ENCODE peak calls at places on chromosomes 2 and 18, in six cellular contexts. D, F, X, S, K and I are unnamed samples.

GRCh38 chr2:5980351-5981054 is 288.3 kb downstream of the SOX11 start:
- DNase-seq in X (no peak), D (no peak), F (no peak), K (no peak), S (no peak), I (no peak)

GRCh38 chr18:3830604-3831003 is 380.6 kb downstream of the TGIF1 start:
- DNase-seq in S (no peak), K (no peak), X (no peak), F (no peak), D (no peak), I (no peak)

GRCh38 chr2:156189143-156189542 is 143.4 kb downstream of the NR4A2 start:
- DNase-seq in X (no peak), F (no peak), K (no peak), S (no peak), D (no peak), I (peak)

GRCh38 chr2:135657806-135658582 is 83.7 kb upstream of the UBXN4 start:
- DNase-seq in F (no peak), S (no peak), X (no peak), D (no peak), K (peak), I (no peak)

GRCh38 chr2:107007927-107008326 is 122.0 kb upstream of the ST6GAL2 start:
- DNase-seq in D (no peak), K (no peak), S (no peak), X (no peak), F (no peak), I (no peak)

GRCh38 chr2:47065343-47065742 is 89.8 kb downstream of the STPG4 start:
- DNase-seq in D (no peak), S (no peak), K (no peak), F (no peak), X (no peak), I (no peak)

GRCh38 chr2:110759411-110759810 is 27.0 kb downstream of the ACOXL start:
- DNase-seq in X (no peak), K (no peak), F (no peak), S (no peak), D (no peak), I (no peak)

GRCh38 chr18:76994086-76994654 is 138.4 kb downstream of the MBP start:
- DNase-seq in D (no peak), S (no peak), K (no peak), F (no peak), X (no peak), I (peak)

GRCh38 chr18:45920367-45920766 is 46.8 kb downstream of the EPG5 start:
- DNase-seq in F (peak), K (no peak), S (peak), X (no peak), D (peak), I (no peak)

GRCh38 chr2:199987586-199987985 is 32.2 kb downstream of the MAIP1 start:
- DNase-seq in K (no peak), D (no peak), S (no peak), F (no peak), X (no peak), I (no peak)

GRCh38 chr2:240704651-240705050 is 13.0 kb downstream of the AQP12A start:
- DNase-seq in F (no peak), D (no peak), K (no peak), X (no peak), S (no peak), I (no peak)

GRCh38 chr18:49786019-49786720 is 27.2 kb downstream of the ACAA2 start:
- DNase-seq in K (no peak), D (no peak), X (no peak), F (no peak), S (no peak), I (no peak)

GRCh38 chr2:121506187-121506586 is 24.5 kb upstream of the RNU4ATAC start:
- DNase-seq in F (no peak), D (no peak), X (no peak), S (no peak), K (no peak), I (no peak)

GRCh38 chr2:147133273-147133901 is 711.4 kb upstream of the ACVR2A start:
- DNase-seq in F (no peak), S (no peak), D (no peak), K (no peak), X (no peak), I (no peak)

GRCh38 chr2:62099523-62100175 is 96.3 kb upstream of the B3GNT2 start:
- DNase-seq in X (no peak), K (no peak), F (no peak), S (no peak), D (no peak), I (no peak)

GRCh38 chr18:28652654-28653053 is 475.7 kb upstream of the CDH2 start:
- DNase-seq in D (no peak), S (no peak), F (no peak), K (no peak), X (no peak), I (no peak)

GRCh38 chr2:224369028-224369632 is 32.8 kb downstream of the FAM124B start:
- DNase-seq in X (no peak), S (no peak), F (no peak), K (no peak), D (no peak), I (peak)

GRCh38 chr18:36249392-36249791 is 48.1 kb upstream of the FHOD3 start:
- DNase-seq in S (no peak), D (no peak), K (no peak), F (no peak), X (no peak), I (no peak)

GRCh38 chr2:111710613-111711012 is 173.4 kb downstream of the ANAPC1 start:
- DNase-seq in D (no peak), F (no peak), S (no peak), K (no peak), X (no peak), I (no peak)

GRCh38 chr2:126635281-126635680 is 20.7 kb upstream of the GYPC start:
- DNase-seq in D (peak), K (no peak), X (peak), F (no peak), S (no peak), I (no peak)

GRCh38 chr2:169091761-169092523 is 22.6 kb downstream of the DHRS9 start:
- DNase-seq in K (no peak), X (no peak), S (no peak), F (peak), D (no peak), I (no peak)

GRCh38 chr2:135997380-135997779 is 12.0 kb upstream of the DARS1 start:
- DNase-seq in F (no peak), D (no peak), S (peak), X (no peak), K (no peak), I (peak)

GRCh38 chr2:199457147-199458016 is at the start of gene SATB2:
- DNase-seq in K (no peak), D (no peak), S (no peak), F (no peak), X (no peak), I (peak)

GRCh38 chr2:127041259-127041970 is 65.5 kb downstream of the BIN1 start:
- DNase-seq in D (no peak), K (no peak), F (no peak), X (no peak), S (no peak), I (no peak)

GRCh38 chr2:38095996-38096861 is 20.3 kb upstream of the CYP1B1 start:
- DNase-seq in X (no peak), F (no peak), S (no peak), K (no peak), D (peak), I (peak)

GRCh38 chr2:149733936-149734685 is 146.5 kb upstream of the MMADHC start:
- DNase-seq in D (no peak), F (no peak), K (no peak), X (no peak), S (no peak), I (peak)

GRCh38 chr2:149731112-149731511 is 143.5 kb upstream of the MMADHC start:
- DNase-seq in X (no peak), D (no peak), S (no peak), K (no peak), F (no peak), I (no peak)

GRCh38 chr2:149732001-149732685 is 144.6 kb upstream of the MMADHC start:
- DNase-seq in D (no peak), K (no peak), F (no peak), S (no peak), X (no peak), I (peak)

GRCh38 chr2:149735237-149735958 is 147.8 kb upstream of the MMADHC start:
- DNase-seq in X (no peak), F (no peak), D (no peak), K (no peak), S (no peak), I (no peak)

GRCh38 chr2:149732730-149733290 is 145.2 kb upstream of the MMADHC start:
- DNase-seq in D (no peak), F (no peak), K (no peak), S (no peak), X (no peak), I (no peak)
- H3K4me3 ChIP-seq in D (no peak), F (no peak), K (no peak), S (no peak), X (no peak), I (no peak)

DNA sequence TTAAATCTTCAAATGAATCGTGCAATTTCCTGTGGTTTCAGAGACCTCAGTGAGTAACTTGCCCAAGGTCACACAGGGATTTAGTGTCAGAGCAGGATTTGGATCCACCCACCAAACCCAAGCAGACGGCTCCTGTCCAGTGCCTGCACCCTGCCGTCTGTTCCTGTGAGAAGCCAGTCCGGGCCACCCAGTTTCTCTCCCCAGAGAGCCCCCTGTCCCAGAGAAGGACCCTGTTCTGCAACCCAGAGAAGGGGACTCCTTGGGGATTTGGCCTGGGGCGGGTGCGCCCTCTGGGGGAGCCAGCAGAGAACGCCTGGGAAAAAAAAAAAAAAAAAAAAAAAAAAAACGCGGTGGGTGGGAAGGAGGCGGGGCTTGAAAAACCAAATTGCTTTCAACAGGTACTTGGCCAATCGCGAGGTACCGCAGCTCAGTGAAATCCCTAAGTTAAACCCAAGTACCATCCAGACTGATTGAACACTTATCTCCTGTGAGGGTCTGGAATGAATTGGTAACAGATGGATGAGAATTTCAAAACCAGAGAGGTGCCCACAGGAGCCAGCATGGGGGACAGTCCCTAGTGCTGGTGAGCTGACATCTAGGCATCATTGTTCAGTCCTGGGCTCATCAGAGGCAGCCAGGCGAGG is 30.9 kb upstream of the REEP1 start:
- DNase-seq in D (no peak), S (no peak), K (peak), F (no peak), X (no peak), I (peak)
- H3K4me3 ChIP-seq in D (no peak), S (peak), K (peak), F (no peak), X (peak), I (no peak)

DNA sequence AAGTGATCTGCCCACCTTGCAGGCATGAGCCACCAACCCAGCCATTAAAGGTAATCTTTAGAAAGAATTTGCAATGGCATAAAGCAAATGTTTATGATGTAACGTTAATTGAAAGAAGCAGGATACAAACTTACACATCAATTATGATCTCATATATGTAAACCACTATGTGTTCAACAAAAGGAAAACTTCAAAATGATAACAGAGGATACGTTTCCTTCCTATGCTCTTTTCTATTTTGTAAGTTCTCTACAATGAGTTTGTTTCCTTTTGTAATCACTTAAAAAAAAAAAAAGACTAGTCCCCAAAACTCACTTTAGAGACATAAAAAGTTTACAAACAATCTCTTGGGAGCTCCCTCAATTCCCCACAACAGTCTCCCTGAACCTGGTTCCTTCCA is 1.4 kb downstream of the C2orf81 start:
- DNase-seq in S (no peak), X (no peak), F (no peak), D (no peak), K (no peak), I (no peak)
- H3K4me3 ChIP-seq in S (no peak), X (no peak), F (no peak), D (no peak), K (no peak), I (no peak)

DNA sequence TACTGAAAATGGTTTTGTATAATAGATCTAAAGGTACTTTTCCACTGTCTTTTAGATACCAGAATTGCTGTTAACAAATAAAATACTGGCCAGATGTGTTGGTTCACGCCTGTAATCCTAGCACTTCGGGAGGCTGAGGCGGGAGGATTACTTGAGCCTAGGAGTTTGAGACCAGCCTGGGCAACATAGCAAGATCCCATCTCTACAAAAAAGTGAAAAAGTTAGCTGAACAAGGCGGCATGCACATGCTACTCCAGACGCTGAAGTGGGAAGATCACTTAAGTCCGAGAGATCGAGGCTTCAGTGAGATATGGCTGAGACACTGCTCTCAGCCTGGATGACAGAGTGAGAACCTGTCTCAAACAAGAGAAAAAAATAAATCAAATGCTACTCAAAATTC is 2.8 kb downstream of the HNMT start:
- DNase-seq in D (no peak), S (no peak), X (no peak), F (no peak), K (no peak), I (no peak)
- H3K4me3 ChIP-seq in D (no peak), S (no peak), X (peak), F (no peak), K (no peak), I (no peak)